ENCODE peak calls at places on chromosomes 13 and 19, in eight cellular contexts. G is K562, V is stomach, D is breast epithelium, Z is transverse colon, L is upper lobe of left lung, J is GM12891, B is GM12878. O is an unnamed sample.

GRCh38 chr19:19458110-19458816 is 52.8 kb downstream of the GATAD2A start:
- DNase-seq in J (no peak), V (no peak), D (no peak), B (no peak), L (no peak), G (no peak), Z (no peak), O (no peak)

GRCh38 chr13:77868717-77869116 is 49.9 kb downstream of the EDNRB start:
- DNase-seq in G (no peak), D (no peak), Z (no peak), V (no peak), B (no peak), J (no peak), L (no peak), O (no peak)

GRCh38 chr13:102799544-102800144 is 725 bp downstream of the BIVM start:
- DNase-seq in G (peak), Z (peak), D (no peak), B (no peak), L (peak), V (peak), J (no peak), O (peak)

GRCh38 chr13:52001120-52001731 is 10.0 kb downstream of the ATP7B start:
- DNase-seq in G (peak), B (no peak), J (peak), L (no peak), V (no peak), D (no peak), Z (no peak), O (peak)

GRCh38 chr13:27954406-27954851 is 14.7 kb downstream of the CDX2 start:
- DNase-seq in D (no peak), G (no peak), B (no peak), V (peak), J (no peak), L (peak), Z (peak), O (no peak)

GRCh38 chr19:19539738-19540703 is 2.0 kb downstream of the CILP2 start:
- DNase-seq in Z (peak), L (peak), G (peak), D (no peak), J (no peak), V (peak), B (no peak), O (no peak)

GRCh38 chr13:99062593-99062992 is 84.7 kb upstream of the DOCK9 start:
- DNase-seq in L (no peak), B (no peak), G (no peak), Z (no peak), J (no peak), V (no peak), D (no peak), O (no peak)

GRCh38 chr19:38208571-38208970 is 15.5 kb downstream of the DPF1 start:
- DNase-seq in G (no peak), Z (no peak), B (no peak), V (no peak), L (no peak), J (no peak), D (no peak), O (no peak)

GRCh38 chr13:113491418-113491883 is 940 bp upstream of the DCUN1D2 start:
- DNase-seq in B (no peak), D (no peak), V (peak), J (no peak), G (peak), Z (peak), L (peak), O (no peak)

GRCh38 chr13:37540228-37540627 is 58.3 kb downstream of the POSTN start:
- DNase-seq in D (no peak), L (no peak), V (no peak), J (no peak), G (no peak), Z (no peak), B (no peak), O (no peak)

GRCh38 chr13:48770372-48770771 is 116.6 kb downstream of the CYSLTR2 start:
- DNase-seq in B (no peak), G (no peak), D (no peak), V (no peak), Z (no peak), J (no peak), L (no peak), O (no peak)

GRCh38 chr13:73939071-73939380 is 195.2 kb downstream of the KLF12 start:
- DNase-seq in L (no peak), B (no peak), J (no peak), D (no peak), V (no peak), G (no peak), Z (no peak), O (no peak)

GRCh38 chr13:79373916-79374315 is 32.1 kb downstream of the RBM26 start:
- DNase-seq in V (no peak), L (no peak), Z (no peak), J (no peak), B (no peak), G (no peak), D (no peak), O (no peak)

GRCh38 chr13:110826101-110826500 is 88.8 kb downstream of the ANKRD10 start:
- DNase-seq in G (no peak), D (no peak), J (no peak), V (no peak), B (no peak), Z (no peak), L (no peak), O (no peak)

GRCh38 chr19:57099199-57099661 is 20.6 kb upstream of the USP29 start:
- DNase-seq in B (no peak), J (peak), G (peak), V (peak), D (peak), L (peak), Z (peak), O (no peak)

GRCh38 chr13:107450931-107451330 is 764.4 kb downstream of the LIG4 start:
- DNase-seq in D (no peak), V (no peak), B (no peak), L (peak), G (no peak), J (no peak), Z (no peak), O (no peak)

GRCh38 chr19:1112254-1113208 is 8.7 kb downstream of the GPX4 start:
- DNase-seq in L (peak), V (peak), G (peak), Z (peak), B (no peak), J (no peak), D (peak), O (no peak)
- TF ChIP-seq POLR2A in L (no peak), V (no peak), G (peak), Z (peak), B (no peak), J (no peak), D (no peak), O (no peak)

DNA sequence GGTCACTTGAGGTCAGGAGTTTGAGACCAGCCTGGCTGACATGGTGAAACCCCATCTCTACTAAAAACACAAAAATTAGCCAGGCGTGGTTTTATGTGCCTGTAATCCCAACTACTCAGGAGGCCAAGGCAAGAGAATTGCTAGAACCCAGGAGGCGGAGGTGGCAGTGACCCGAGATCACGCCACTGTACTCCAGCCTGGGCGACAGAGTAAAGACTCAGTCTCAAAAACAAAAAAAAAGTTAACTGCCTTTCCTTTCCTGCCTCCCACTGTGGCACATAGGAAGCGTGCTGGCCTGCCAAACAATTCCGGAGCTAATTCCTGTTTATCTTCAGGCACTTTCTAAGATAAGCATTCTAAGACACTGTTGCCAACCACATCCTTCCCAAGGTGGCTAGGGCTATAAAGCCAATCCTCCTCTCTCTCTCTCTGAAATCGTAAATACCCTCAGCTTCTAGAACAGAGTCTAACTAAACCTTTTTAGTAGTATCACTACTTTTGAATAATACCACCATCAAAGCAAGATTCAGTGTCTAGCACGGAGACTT is 21.6 kb downstream of the SLC25A30 start:
- DNase-seq in Z (no peak), B (no peak), V (peak), J (no peak), L (no peak), D (no peak), G (no peak), O (no peak)
- TF ChIP-seq POLR2AphosphoS5 in Z (no peak), B (no peak), V (no peak), J (no peak), L (peak), D (no peak), G (no peak), O (no peak)

DNA sequence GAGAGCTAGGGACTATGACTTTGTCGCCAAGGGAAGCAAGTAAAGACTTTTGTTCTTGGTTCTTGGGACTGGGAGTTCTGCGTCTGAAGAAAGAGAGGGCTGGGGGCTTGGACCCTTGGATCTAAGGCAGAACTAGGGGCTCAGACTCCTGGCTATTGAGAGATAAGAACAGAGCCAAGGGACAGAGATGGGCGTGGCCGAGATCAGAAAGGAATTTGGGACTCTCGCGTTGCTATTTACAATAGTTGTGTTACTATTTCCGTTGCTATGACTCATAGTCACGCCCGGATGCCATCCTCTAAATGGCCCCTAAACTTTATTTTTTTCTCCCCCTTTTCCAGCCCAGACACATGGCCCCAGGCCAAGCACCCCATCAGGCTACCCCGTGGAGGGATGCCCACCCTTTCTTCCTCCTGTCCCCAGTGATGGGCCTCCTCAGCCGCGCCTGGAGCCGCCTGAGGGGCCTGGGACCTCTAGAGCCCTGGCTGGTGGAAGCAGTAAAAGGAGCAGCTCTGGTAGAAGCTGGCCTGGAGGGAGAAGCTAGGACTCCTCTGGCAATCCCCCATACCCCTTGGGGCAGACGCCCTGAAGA is 759 bp downstream of the PPP1R15A start:
- DNase-seq in V (peak), L (peak), B (peak), Z (peak), J (peak), D (peak), G (peak), O (no peak)
- TF ChIP-seq POLR2A in V (no peak), L (no peak), B (no peak), Z (no peak), J (peak), D (no peak), G (no peak), O (no peak)

DNA sequence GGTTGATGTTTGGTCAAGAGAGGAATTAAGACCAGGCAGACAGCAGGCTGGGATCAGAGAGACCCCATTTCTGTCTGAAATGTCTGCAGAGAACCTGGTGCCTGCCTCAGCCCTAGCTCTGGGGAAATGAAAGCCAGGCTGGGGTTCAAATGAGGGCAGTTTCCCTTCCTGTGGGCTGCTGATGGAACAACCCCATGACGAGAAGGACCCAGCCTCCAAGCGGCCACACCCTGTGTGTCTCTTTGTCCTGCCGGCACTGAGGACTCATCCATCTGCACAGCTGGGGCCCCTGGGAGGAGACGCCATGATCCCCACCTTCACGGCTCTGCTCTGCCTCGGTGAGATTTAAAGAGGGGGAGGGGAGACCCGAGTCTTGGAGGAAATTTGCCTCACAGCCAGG is at the start of gene LILRB4:
- DNase-seq in Z (peak), L (no peak), G (no peak), V (no peak), D (no peak), B (no peak), J (peak), O (peak)
- TF ChIP-seq POLR2AphosphoS5 in Z (no peak), L (peak), G (no peak), V (no peak), D (no peak), B (no peak), J (no peak), O (no peak)

DNA sequence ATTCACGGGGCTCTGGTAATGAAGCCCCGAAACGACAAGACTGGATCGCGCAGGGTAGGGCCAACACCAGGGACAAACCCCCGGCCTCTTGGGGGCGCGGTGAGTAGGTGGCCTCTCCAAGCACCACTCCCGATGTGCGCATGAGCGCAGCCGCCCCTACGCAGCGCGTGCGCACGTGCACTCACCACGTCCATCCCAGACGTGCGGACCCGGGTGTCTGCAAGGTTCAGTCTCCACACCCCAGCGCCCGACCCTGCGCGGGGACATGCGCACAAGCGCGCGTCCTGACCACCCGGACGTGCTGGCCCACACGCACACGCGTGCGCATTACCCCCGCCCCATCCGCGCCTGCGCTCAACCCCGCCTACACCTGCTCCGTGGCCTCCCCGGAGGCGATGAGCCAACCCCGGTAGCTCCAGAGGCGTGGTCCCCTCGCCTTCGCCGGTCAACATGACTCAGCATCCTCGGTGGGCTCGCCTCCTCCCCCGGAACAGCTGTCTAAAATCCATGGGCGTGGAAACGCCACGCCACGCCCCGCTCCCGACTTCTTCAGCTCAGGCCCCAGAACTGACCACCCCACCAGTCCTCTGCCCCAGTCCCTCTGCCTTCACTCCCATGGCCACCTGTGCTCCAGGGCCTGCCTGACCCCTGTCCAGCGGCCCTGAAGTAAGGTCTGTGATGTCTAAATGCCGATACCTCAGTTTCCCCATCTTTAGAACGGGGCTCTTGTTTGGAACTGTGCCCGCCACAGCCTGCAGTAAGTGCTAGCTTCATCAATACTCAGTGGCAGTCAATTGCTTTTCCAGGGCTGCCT is 5.6 kb upstream of the GPI start:
- DNase-seq in G (peak), J (peak), V (peak), L (peak), B (peak), D (peak), Z (peak), O (peak)
- TF ChIP-seq POLR2A in G (peak), J (no peak), V (no peak), L (peak), B (peak), D (peak), Z (peak), O (peak)

DNA sequence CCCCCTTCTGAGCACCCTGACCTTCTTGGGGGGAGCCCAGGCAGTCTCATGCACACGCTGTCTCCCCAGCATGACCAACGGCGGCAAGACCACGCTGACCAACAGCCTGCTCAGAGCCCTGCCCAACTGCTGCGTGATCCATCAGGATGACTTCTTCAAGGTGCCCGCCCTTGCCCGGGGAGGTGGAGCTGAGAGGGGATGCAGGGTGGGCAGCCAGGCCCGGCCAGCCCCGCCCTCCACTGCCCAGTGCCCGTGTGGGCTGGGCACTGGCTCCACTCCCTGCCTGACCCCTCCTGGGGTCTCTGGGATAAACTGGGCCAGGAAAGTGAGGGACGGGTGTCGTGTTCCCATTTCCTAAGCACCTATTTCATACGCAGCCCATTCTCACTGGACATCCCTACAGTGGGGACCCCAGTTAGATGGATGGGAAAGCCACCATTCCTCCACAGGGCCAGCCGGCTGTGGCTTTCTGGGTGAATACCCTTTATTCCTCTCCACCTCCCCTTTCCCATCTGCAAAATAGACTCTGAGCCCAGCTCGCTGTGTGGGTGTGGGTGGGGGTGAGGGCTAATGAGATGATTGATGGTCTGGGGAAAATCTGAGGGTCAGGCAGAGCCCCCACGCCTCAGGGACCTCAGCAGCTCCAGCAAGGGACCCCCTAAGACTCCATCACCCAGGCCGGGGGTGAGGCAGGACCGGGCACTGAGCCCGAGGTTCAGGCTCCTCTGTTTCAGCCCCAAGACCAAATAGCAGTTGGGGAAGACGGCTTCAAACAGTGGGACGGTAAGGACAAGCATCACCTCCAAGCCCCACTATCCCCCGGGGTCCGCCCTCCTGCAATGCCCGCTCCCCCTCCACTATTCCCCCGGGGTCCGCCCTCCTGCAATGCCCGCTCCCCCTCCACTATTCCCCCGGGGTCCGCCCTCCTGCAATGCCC is 3.9 kb downstream of the NMRK2 start:
- DNase-seq in Z (no peak), G (no peak), D (no peak), V (no peak), L (no peak), B (no peak), J (no peak), O (no peak)
- TF ChIP-seq POLR2AphosphoS5 in Z (no peak), G (no peak), D (no peak), V (no peak), L (no peak), B (no peak), J (no peak), O (no peak)

GRCh38 chr19:12156254-12157058 is at the start of gene ZNF625:
- DNase-seq in L (peak), B (peak), D (peak), G (no peak), V (peak), Z (peak), J (peak), O (peak)
- TF ChIP-seq POLR2A in L (peak), B (peak), D (no peak), G (no peak), V (no peak), Z (no peak), J (no peak), O (peak)

DNA sequence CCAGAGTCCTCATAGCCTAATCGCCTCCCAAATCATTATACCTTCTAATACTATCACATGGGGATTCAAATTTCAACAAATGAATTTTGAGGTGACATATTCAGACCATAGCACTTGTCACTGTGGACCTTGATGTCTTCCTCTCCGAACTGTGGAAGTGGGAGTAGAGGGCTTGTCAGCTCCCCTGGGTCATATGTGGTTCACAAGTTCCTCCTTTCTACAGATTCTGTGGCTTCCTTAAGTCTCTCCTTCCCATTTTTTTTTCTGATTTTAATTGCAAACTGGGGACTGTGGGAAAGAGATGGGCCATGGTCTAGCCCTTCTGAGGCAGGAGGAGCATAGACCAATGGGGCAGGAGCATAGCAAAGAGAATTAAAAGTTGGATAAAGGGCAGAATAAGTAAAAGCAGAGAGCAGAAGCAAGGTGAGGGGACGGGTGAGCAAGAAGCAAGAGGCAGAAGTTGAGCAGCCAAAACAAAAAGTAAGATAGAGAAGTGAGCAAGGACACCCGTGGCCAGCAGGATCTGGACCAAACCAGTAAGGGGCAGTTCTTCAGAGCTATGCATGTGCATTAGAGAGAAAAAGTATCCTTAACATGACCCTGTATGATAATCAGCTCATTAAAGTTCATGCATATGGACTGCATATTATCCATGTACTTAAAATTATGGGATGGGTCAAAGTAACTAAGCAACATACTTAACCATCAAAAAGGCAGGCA is 2.6 kb upstream of the SIGLEC7 start:
- DNase-seq in J (no peak), B (no peak), G (no peak), L (no peak), Z (no peak), D (no peak), V (no peak), O (no peak)
- TF ChIP-seq POLR2AphosphoS5 in J (no peak), B (no peak), G (no peak), L (no peak), Z (no peak), D (no peak), V (no peak), O (no peak)

GRCh38 chr19:48634424-48635262 is 2.5 kb downstream of the DBP start:
- DNase-seq in B (peak), D (peak), L (peak), V (peak), Z (peak), G (peak), J (peak), O (peak)
- TF ChIP-seq POLR2A in B (peak), D (peak), L (peak), V (no peak), Z (peak), G (peak), J (no peak), O (peak)